ENCODE peak calls at places on chromosomes 1 and 21, in seven cellular contexts. M, S, O, K, I, A and H are unnamed samples.

GRCh38 chr1:241352401-241352800 is 4.6 kb downstream of the RGS7 start:
- DNase-seq in M (no peak), S (no peak), O (no peak), K (no peak), I (no peak), A (no peak), H (no peak)

GRCh38 chr1:201693019-201693372 is 136.0 kb upstream of the IPO9 start:
- DNase-seq in M (no peak), S (no peak), O (no peak), K (no peak), I (no peak), A (no peak), H (no peak)

GRCh38 chr1:41153750-41154274 is 88.3 kb downstream of the SCMH1 start:
- DNase-seq in M (no peak), S (no peak), O (no peak), K (no peak), I (no peak), A (no peak), H (no peak)

GRCh38 chr1:48048064-48048463 is 50.9 kb upstream of the TRABD2B start:
- DNase-seq in M (no peak), S (no peak), O (no peak), K (no peak), I (no peak), A (no peak), H (no peak)

GRCh38 chr1:14415396-14415795 is 183.1 kb upstream of the KAZN start:
- DNase-seq in M (no peak), S (no peak), O (no peak), K (peak), I (no peak), A (no peak), H (no peak)

GRCh38 chr1:44985747-44986359 is 542 bp downstream of the EIF2B3 start:
- DNase-seq in M (no peak), S (no peak), O (no peak), K (no peak), I (no peak), A (no peak), H (no peak)

GRCh38 chr1:110221119-110221518 is 11.0 kb downstream of the KCNC4 start:
- DNase-seq in M (no peak), S (no peak), O (no peak), K (no peak), I (no peak), A (no peak), H (no peak)

GRCh38 chr1:11731719-11732283 is 4.1 kb upstream of the AGTRAP start:
- DNase-seq in M (no peak), S (no peak), O (peak), K (peak), I (no peak), A (peak), H (no peak)

GRCh38 chr1:154784416-154784815 is 85.7 kb downstream of the KCNN3 start:
- DNase-seq in M (no peak), S (no peak), O (no peak), K (no peak), I (no peak), A (no peak), H (peak)

GRCh38 chr1:115098979-115099692 is 9.8 kb upstream of the TSPAN2 start:
- DNase-seq in M (peak), S (no peak), O (no peak), K (no peak), I (peak), A (no peak), H (peak)

GRCh38 chr1:22711071-22711470 is 432 bp downstream of the EPHB2 start:
- DNase-seq in M (no peak), S (no peak), O (no peak), K (peak), I (no peak), A (no peak), H (no peak)

GRCh38 chr1:26744075-26744958 is 43.4 kb upstream of the PIGV start:
- DNase-seq in M (peak), S (peak), O (peak), K (peak), I (no peak), A (peak), H (peak)

GRCh38 chr1:114192328-114192727 is 38.7 kb upstream of the SYT6 start:
- DNase-seq in M (no peak), S (no peak), O (no peak), K (no peak), I (no peak), A (no peak), H (no peak)

GRCh38 chr1:116128669-116129068 is 17.5 kb downstream of the MAB21L3 start:
- DNase-seq in M (peak), S (no peak), O (no peak), K (no peak), I (no peak), A (no peak), H (no peak)

GRCh38 chr21:39788383-39788782 is 43.4 kb downstream of the IGSF5 start:
- DNase-seq in M (no peak), S (no peak), O (peak), K (peak), I (peak), A (peak), H (no peak)

GRCh38 chr1:37673920-37674319 is 18.4 kb upstream of the CDCA8 start:
- DNase-seq in M (peak), S (peak), O (no peak), K (peak), I (no peak), A (no peak), H (peak)

GRCh38 chr1:51509773-51510172 is 9.3 kb downstream of the EPS15 start:
- DNase-seq in M (no peak), S (no peak), O (no peak), K (no peak), I (no peak), A (no peak), H (no peak)

GRCh38 chr21:18951291-18952038 is 547.9 kb upstream of the TMPRSS15 start:
- DNase-seq in M (no peak), S (no peak), O (no peak), K (peak), I (no peak), A (peak), H (no peak)

GRCh38 chr1:2921970-2922686 is 99.1 kb upstream of the ACTRT2 start:
- DNase-seq in M (peak), S (peak), O (no peak), K (peak), I (no peak), A (no peak), H (peak)

GRCh38 chr1:30192969-30193630 is 530.3 kb downstream of the MATN1 start:
- DNase-seq in M (no peak), S (no peak), O (no peak), K (no peak), I (no peak), A (no peak), H (no peak)

GRCh38 chr1:66446261-66447001 is 87.5 kb upstream of the SGIP1 start:
- DNase-seq in M (no peak), S (no peak), O (no peak), K (peak), I (no peak), A (peak), H (peak)

GRCh38 chr1:22851517-22851916 is 121.1 kb downstream of the LACTBL1 start:
- DNase-seq in M (no peak), S (no peak), O (no peak), K (no peak), I (no peak), A (no peak), H (no peak)

GRCh38 chr1:244381887-244382565 is 69.7 kb downstream of the ADSS2 start:
- DNase-seq in M (no peak), S (no peak), O (no peak), K (no peak), I (no peak), A (no peak), H (no peak)

GRCh38 chr1:34162852-34163766 is 1.9 kb downstream of the CSMD2 start:
- DNase-seq in M (no peak), S (no peak), O (peak), K (peak), I (no peak), A (peak), H (no peak)

GRCh38 chr1:228923973-228924766 is 188.9 kb downstream of the RHOU start:
- DNase-seq in M (no peak), S (no peak), O (no peak), K (no peak), I (peak), A (no peak), H (no peak)